ENCODE peak calls at places on chromosomes 5 and 9, in six cellular contexts. One of them, this sample, is unnamed.

GRCh38 chr9:125513634-125514413 is 193.2 kb downstream of the MAPKAP1 start:
- DNase-seq in nephron progenitor cell: no peak
- DNase-seq in dorsolateral prefrontal cortex: no peak
- DNase-seq in MCF 10A: peak; percentile 88
- DNase-seq in lung: peak; percentile 45
- DNase-seq in BJ: no peak
- DNase-seq in this sample: no peak

GRCh38 chr9:15349892-15350761 is 43.1 kb upstream of the TTC39B start:
- DNase-seq in lung: no peak
- DNase-seq in BJ: no peak
- DNase-seq in MCF 10A: peak; percentile 76
- DNase-seq in nephron progenitor cell: no peak
- DNase-seq in dorsolateral prefrontal cortex: no peak
- DNase-seq in this sample: no peak

GRCh38 chr5:173454381-173454763 is 126.2 kb upstream of the STC2 start:
- DNase-seq in MCF 10A: peak; percentile 42
- DNase-seq in BJ: no peak
- DNase-seq in nephron progenitor cell: no peak
- DNase-seq in lung: no peak
- DNase-seq in dorsolateral prefrontal cortex: no peak
- DNase-seq in this sample: no peak

GRCh38 chr5:159156839-159157238 is 52.5 kb downstream of the RNF145 start:
- DNase-seq in nephron progenitor cell: peak; percentile 33
- DNase-seq in dorsolateral prefrontal cortex: no peak
- DNase-seq in MCF 10A: peak; percentile 87
- DNase-seq in lung: peak; percentile 43
- DNase-seq in BJ: no peak
- DNase-seq in this sample: no peak

GRCh38 chr9:19999491-20000057 is 210.7 kb upstream of the SLC24A2 start:
- DNase-seq in BJ: peak; percentile 47
- DNase-seq in MCF 10A: peak; percentile 74
- DNase-seq in dorsolateral prefrontal cortex: no peak
- DNase-seq in nephron progenitor cell: no peak
- DNase-seq in lung: no peak
- DNase-seq in this sample: no peak

GRCh38 chr5:144421411-144421810 is 250.7 kb downstream of the KCTD16 start:
- DNase-seq in lung: no peak
- DNase-seq in MCF 10A: peak; percentile 61
- DNase-seq in dorsolateral prefrontal cortex: no peak
- DNase-seq in BJ: no peak
- DNase-seq in nephron progenitor cell: no peak
- DNase-seq in this sample: no peak

GRCh38 chr5:97071101-97071500 is 71.3 kb downstream of the LIX1 start:
- DNase-seq in BJ: peak; percentile 27
- DNase-seq in MCF 10A: peak; percentile 70
- DNase-seq in dorsolateral prefrontal cortex: no peak
- DNase-seq in lung: no peak
- DNase-seq in nephron progenitor cell: no peak
- DNase-seq in this sample: no peak

GRCh38 chr9:73872693-73873092 is 624.4 kb upstream of the RORB start:
- DNase-seq in nephron progenitor cell: no peak
- DNase-seq in BJ: no peak
- DNase-seq in dorsolateral prefrontal cortex: no peak
- DNase-seq in MCF 10A: no peak
- DNase-seq in lung: no peak
- DNase-seq in this sample: no peak

GRCh38 chr5:68562308-68562707 is 346.8 kb downstream of the PIK3R1 start:
- DNase-seq in lung: peak; percentile 47
- DNase-seq in MCF 10A: peak; percentile 68
- DNase-seq in dorsolateral prefrontal cortex: no peak
- DNase-seq in BJ: no peak
- DNase-seq in nephron progenitor cell: no peak
- DNase-seq in this sample: no peak

GRCh38 chr5:73434921-73435320 is 13.7 kb downstream of the FOXD1 start:
- DNase-seq in MCF 10A: no peak
- DNase-seq in lung: no peak
- DNase-seq in nephron progenitor cell: no peak
- DNase-seq in dorsolateral prefrontal cortex: no peak
- DNase-seq in BJ: no peak
- DNase-seq in this sample: no peak

GRCh38 chr5:55096860-55097259 is 5.6 kb upstream of the GZMA start:
- DNase-seq in nephron progenitor cell: no peak
- DNase-seq in BJ: no peak
- DNase-seq in dorsolateral prefrontal cortex: no peak
- DNase-seq in MCF 10A: no peak
- DNase-seq in lung: no peak
- DNase-seq in this sample: no peak

GRCh38 chr5:54778783-54779182 is 206.6 kb downstream of the ESM1 start:
- DNase-seq in nephron progenitor cell: no peak
- DNase-seq in BJ: no peak
- DNase-seq in dorsolateral prefrontal cortex: no peak
- DNase-seq in MCF 10A: no peak
- DNase-seq in lung: no peak
- DNase-seq in this sample: no peak

GRCh38 chr5:101424530-101425175 is 521.6 kb upstream of the ST8SIA4 start:
- DNase-seq in nephron progenitor cell: no peak
- DNase-seq in MCF 10A: peak; percentile 35
- DNase-seq in lung: no peak
- DNase-seq in BJ: no peak
- DNase-seq in dorsolateral prefrontal cortex: no peak
- DNase-seq in this sample: no peak

GRCh38 chr5:441996-442334 is 1.0 kb upstream of the EXOC3 start:
- DNase-seq in MCF 10A: no peak
- DNase-seq in BJ: no peak
- DNase-seq in lung: no peak
- DNase-seq in nephron progenitor cell: no peak
- DNase-seq in dorsolateral prefrontal cortex: peak; percentile 26
- DNase-seq in this sample: no peak

GRCh38 chr9:135301271-135302263 is 178.0 kb upstream of the PPP1R26 start:
- DNase-seq in nephron progenitor cell: no peak
- DNase-seq in BJ: no peak
- DNase-seq in MCF 10A: no peak
- DNase-seq in lung: no peak
- DNase-seq in dorsolateral prefrontal cortex: no peak
- DNase-seq in this sample: no peak

GRCh38 chr5:115430374-115430773 is 114.2 kb downstream of the FEM1C start:
- DNase-seq in nephron progenitor cell: no peak
- DNase-seq in lung: no peak
- DNase-seq in BJ: no peak
- DNase-seq in dorsolateral prefrontal cortex: no peak
- DNase-seq in MCF 10A: no peak
- DNase-seq in this sample: no peak

GRCh38 chr5:121251954-121252353 is 599.7 kb upstream of the FTMT start:
- DNase-seq in dorsolateral prefrontal cortex: no peak
- DNase-seq in MCF 10A: peak; percentile 64
- DNase-seq in lung: no peak
- DNase-seq in BJ: no peak
- DNase-seq in nephron progenitor cell: no peak
- DNase-seq in this sample: no peak

GRCh38 chr9:80560976-80561375 is 989.2 kb downstream of the TLE4 start:
- DNase-seq in nephron progenitor cell: no peak
- DNase-seq in lung: no peak
- DNase-seq in dorsolateral prefrontal cortex: no peak
- DNase-seq in BJ: no peak
- DNase-seq in MCF 10A: peak; percentile 31
- DNase-seq in this sample: no peak

GRCh38 chr9:74078647-74079046 is 418.5 kb upstream of the RORB start:
- DNase-seq in lung: no peak
- DNase-seq in MCF 10A: peak; percentile 35
- DNase-seq in dorsolateral prefrontal cortex: no peak
- DNase-seq in BJ: no peak
- DNase-seq in nephron progenitor cell: no peak
- DNase-seq in this sample: no peak

GRCh38 chr5:171311698-171312083 is 2.6 kb downstream of the TLX3 start:
- DNase-seq in dorsolateral prefrontal cortex: no peak
- DNase-seq in lung: no peak
- DNase-seq in MCF 10A: no peak
- DNase-seq in nephron progenitor cell: no peak
- DNase-seq in BJ: no peak
- DNase-seq in this sample: no peak

GRCh38 chr5:171309526-171310333 is 682 bp downstream of the TLX3 start:
- DNase-seq in lung: no peak
- DNase-seq in BJ: no peak
- DNase-seq in nephron progenitor cell: peak; percentile 42
- DNase-seq in dorsolateral prefrontal cortex: no peak
- DNase-seq in MCF 10A: no peak
- DNase-seq in this sample: no peak

GRCh38 chr5:171309276-171309525 is 153 bp downstream of the TLX3 start:
- DNase-seq in lung: no peak
- DNase-seq in MCF 10A: no peak
- DNase-seq in dorsolateral prefrontal cortex: no peak
- DNase-seq in nephron progenitor cell: peak; percentile 39
- DNase-seq in BJ: no peak
- DNase-seq in this sample: no peak

GRCh38 chr5:171310816-171311697 is 2.0 kb downstream of the TLX3 start:
- DNase-seq in lung: no peak
- DNase-seq in nephron progenitor cell: peak; percentile 60
- DNase-seq in MCF 10A: no peak
- DNase-seq in BJ: no peak
- DNase-seq in dorsolateral prefrontal cortex: no peak
- DNase-seq in this sample: no peak

GRCh38 chr5:171310334-171310815 is 1.3 kb downstream of the TLX3 start:
- DNase-seq in nephron progenitor cell: no peak
- DNase-seq in dorsolateral prefrontal cortex: no peak
- DNase-seq in BJ: no peak
- DNase-seq in MCF 10A: no peak
- DNase-seq in lung: no peak
- DNase-seq in this sample: no peak
- TF ChIP-seq CTCF in nephron progenitor cell: no peak
- TF ChIP-seq CTCF in dorsolateral prefrontal cortex: no peak
- TF ChIP-seq CTCF in BJ: no peak
- TF ChIP-seq CTCF in MCF 10A: no peak
- TF ChIP-seq CTCF in lung: no peak
- TF ChIP-seq CTCF in this sample: no peak

GRCh38 chr9:253539-253938 is 38.9 kb downstream of the DOCK8 start:
- DNase-seq in lung: no peak
- DNase-seq in MCF 10A: no peak
- DNase-seq in BJ: no peak
- DNase-seq in nephron progenitor cell: no peak
- DNase-seq in dorsolateral prefrontal cortex: no peak
- DNase-seq in this sample: no peak
- TF ChIP-seq CTCF in lung: no peak
- TF ChIP-seq CTCF in MCF 10A: no peak
- TF ChIP-seq CTCF in BJ: no peak
- TF ChIP-seq CTCF in nephron progenitor cell: no peak
- TF ChIP-seq CTCF in dorsolateral prefrontal cortex: no peak
- TF ChIP-seq CTCF in this sample: no peak

GRCh38 chr9:96400132-96400910 is 16.8 kb upstream of the SLC35D2 start:
- DNase-seq in nephron progenitor cell: no peak
- DNase-seq in dorsolateral prefrontal cortex: no peak
- DNase-seq in BJ: no peak
- DNase-seq in MCF 10A: no peak
- DNase-seq in lung: no peak
- DNase-seq in this sample: no peak

GRCh38 chr9:96394832-96395496 is 11.5 kb upstream of the SLC35D2 start:
- DNase-seq in dorsolateral prefrontal cortex: no peak
- DNase-seq in BJ: no peak
- DNase-seq in MCF 10A: no peak
- DNase-seq in lung: no peak
- DNase-seq in nephron progenitor cell: no peak
- DNase-seq in this sample: no peak

GRCh38 chr9:96395964-96396363 is 12.5 kb upstream of the SLC35D2 start:
- DNase-seq in BJ: no peak
- DNase-seq in lung: no peak
- DNase-seq in nephron progenitor cell: no peak
- DNase-seq in MCF 10A: no peak
- DNase-seq in dorsolateral prefrontal cortex: no peak
- DNase-seq in this sample: no peak

GRCh38 chr9:96398582-96399334 is 15.2 kb upstream of the SLC35D2 start:
- DNase-seq in lung: no peak
- DNase-seq in nephron progenitor cell: no peak
- DNase-seq in dorsolateral prefrontal cortex: no peak
- DNase-seq in BJ: no peak
- DNase-seq in MCF 10A: no peak
- DNase-seq in this sample: no peak

GRCh38 chr9:96399335-96399633 is 15.8 kb upstream of the SLC35D2 start:
- DNase-seq in dorsolateral prefrontal cortex: no peak
- DNase-seq in MCF 10A: no peak
- DNase-seq in lung: no peak
- DNase-seq in nephron progenitor cell: no peak
- DNase-seq in BJ: no peak
- DNase-seq in this sample: no peak
- TF ChIP-seq CTCF in dorsolateral prefrontal cortex: no peak
- TF ChIP-seq CTCF in MCF 10A: no peak
- TF ChIP-seq CTCF in lung: no peak
- TF ChIP-seq CTCF in nephron progenitor cell: no peak
- TF ChIP-seq CTCF in BJ: no peak
- TF ChIP-seq CTCF in this sample: no peak

GRCh38 chr5:142171270-142171669 is 62.7 kb downstream of the NDFIP1 start:
- DNase-seq in dorsolateral prefrontal cortex: no peak
- DNase-seq in lung: no peak
- DNase-seq in MCF 10A: peak; percentile 19
- DNase-seq in BJ: no peak
- DNase-seq in nephron progenitor cell: no peak
- DNase-seq in this sample: no peak
- TF ChIP-seq CTCF in dorsolateral prefrontal cortex: no peak
- TF ChIP-seq CTCF in lung: no peak
- TF ChIP-seq CTCF in MCF 10A: peak; percentile 20
- TF ChIP-seq CTCF in BJ: no peak
- TF ChIP-seq CTCF in nephron progenitor cell: no peak
- TF ChIP-seq CTCF in this sample: no peak

GRCh38 chr5:150024241-150024984 is 23.9 kb downstream of the HMGXB3 start:
- DNase-seq in lung: no peak
- DNase-seq in nephron progenitor cell: no peak
- DNase-seq in dorsolateral prefrontal cortex: no peak
- DNase-seq in BJ: no peak
- DNase-seq in MCF 10A: no peak
- DNase-seq in this sample: no peak
- TF ChIP-seq CTCF in lung: no peak
- TF ChIP-seq CTCF in nephron progenitor cell: no peak
- TF ChIP-seq CTCF in dorsolateral prefrontal cortex: no peak
- TF ChIP-seq CTCF in BJ: no peak
- TF ChIP-seq CTCF in MCF 10A: no peak
- TF ChIP-seq CTCF in this sample: no peak

DNA sequence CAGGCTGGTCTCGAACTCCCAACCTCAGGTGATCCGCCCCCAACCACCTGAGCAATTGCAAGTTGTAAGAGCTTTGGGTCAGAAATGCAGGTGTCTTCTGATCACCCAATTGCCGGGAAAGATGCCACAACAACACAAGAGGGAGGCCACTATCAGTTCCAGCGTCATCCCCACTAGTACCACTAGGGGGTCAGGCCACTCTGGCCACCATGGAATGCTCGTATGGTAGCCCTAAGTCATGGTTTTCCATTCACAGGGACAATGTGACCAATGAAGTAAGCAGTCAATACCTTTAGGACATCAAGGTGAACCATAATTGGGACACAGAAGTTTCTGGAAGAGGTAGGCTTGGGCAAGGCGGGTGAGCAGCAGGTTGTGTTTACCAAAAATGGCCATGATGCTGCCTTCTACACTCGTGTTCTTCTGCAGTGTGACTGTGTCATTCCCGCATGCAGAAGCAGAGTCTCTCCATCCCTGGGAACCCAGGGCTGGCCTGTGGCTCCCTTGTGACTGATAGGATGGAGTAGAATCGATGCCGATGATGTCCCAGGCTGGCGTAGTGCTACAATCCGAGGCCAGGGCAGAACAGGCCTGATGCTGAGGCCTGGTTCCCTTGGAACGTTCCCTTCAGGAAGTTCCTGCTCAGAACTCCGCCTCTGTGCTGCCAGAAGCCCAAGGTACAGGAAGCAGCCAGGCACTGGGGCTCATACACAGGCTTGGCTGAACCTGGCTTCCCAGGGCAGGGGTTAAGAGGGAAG is 42.2 kb upstream of the ANKRD33B start:
- DNase-seq in nephron progenitor cell: no peak
- DNase-seq in MCF 10A: no peak
- DNase-seq in lung: no peak
- DNase-seq in BJ: no peak
- DNase-seq in dorsolateral prefrontal cortex: peak; percentile 18
- DNase-seq in this sample: no peak
- TF ChIP-seq CTCF in nephron progenitor cell: peak; percentile 30
- TF ChIP-seq CTCF in MCF 10A: peak; percentile 24
- TF ChIP-seq CTCF in lung: no peak
- TF ChIP-seq CTCF in BJ: peak; percentile 42
- TF ChIP-seq CTCF in dorsolateral prefrontal cortex: no peak
- TF ChIP-seq CTCF in this sample: no peak